ENCODE peak calls at places on chromosomes 5 and 9, in ten cellular contexts. U is left ventricle myocardium inferior, D is IMR-90, K is ovary, I is cardiac fibroblast, H is A549, W is GM23338, P is choroid plexus epithelial cell, Q is HCT116, G is GM12864. B is an unnamed sample.

GRCh38 chr5:132456553-132457361 is 33.8 kb downstream of the IRF1 start:
- DNase-seq in U (peak), D (no peak), K (no peak), I (peak), H (no peak), W (no peak), P (peak), Q (no peak), G (peak), B (peak)

GRCh38 chr5:15009420-15009819 is 137.8 kb upstream of the ANKH start:
- DNase-seq in U (no peak), D (peak), K (no peak), I (peak), H (peak), W (no peak), P (peak), Q (peak), G (no peak), B (no peak)

GRCh38 chr9:135370411-135371375 is 108.9 kb upstream of the PPP1R26 start:
- DNase-seq in U (no peak), D (no peak), K (no peak), I (no peak), H (no peak), W (no peak), P (no peak), Q (no peak), G (no peak), B (no peak)

GRCh38 chr5:31993182-31993961 is 180.7 kb downstream of the GOLPH3 start:
- DNase-seq in U (no peak), D (peak), K (no peak), I (peak), H (no peak), W (no peak), P (peak), Q (no peak), G (no peak), B (peak)

GRCh38 chr5:16812911-16813310 is 123.2 kb downstream of the MYO10 start:
- DNase-seq in U (no peak), D (peak), K (peak), I (peak), H (peak), W (peak), P (peak), Q (no peak), G (no peak), B (no peak)

GRCh38 chr5:113053614-113054013 is 77.0 kb downstream of the DCP2 start:
- DNase-seq in U (no peak), D (peak), K (peak), I (peak), H (no peak), W (no peak), P (peak), Q (no peak), G (no peak), B (no peak)

GRCh38 chr5:58022055-58022454 is 437.8 kb downstream of the PLK2 start:
- DNase-seq in U (no peak), D (peak), K (peak), I (peak), H (peak), W (no peak), P (peak), Q (no peak), G (no peak), B (no peak)

GRCh38 chr5:129807162-129807814 is 59.4 kb downstream of the MINAR2 start:
- DNase-seq in U (no peak), D (no peak), K (no peak), I (no peak), H (no peak), W (no peak), P (no peak), Q (no peak), G (no peak), B (no peak)

GRCh38 chr5:172147857-172148256 is 40.2 kb downstream of the STK10 start:
- DNase-seq in U (no peak), D (no peak), K (no peak), I (no peak), H (no peak), W (no peak), P (no peak), Q (no peak), G (no peak), B (no peak)

GRCh38 chr5:154358410-154359221 is 87.2 kb upstream of the SAP30L start:
- DNase-seq in U (no peak), D (no peak), K (peak), I (peak), H (no peak), W (no peak), P (no peak), Q (no peak), G (no peak), B (no peak)

GRCh38 chr5:175444060-175444904 is at the start of gene DRD1:
- DNase-seq in U (no peak), D (peak), K (no peak), I (peak), H (peak), W (peak), P (peak), Q (no peak), G (no peak), B (peak)

GRCh38 chr9:113221800-113222481 is 597 bp downstream of the SLC31A1 start:
- DNase-seq in U (no peak), D (no peak), K (no peak), I (no peak), H (no peak), W (no peak), P (no peak), Q (no peak), G (no peak), B (peak)

GRCh38 chr5:154191467-154192261 is 1.1 kb downstream of the GALNT10 start:
- DNase-seq in U (no peak), D (peak), K (peak), I (peak), H (no peak), W (no peak), P (peak), Q (no peak), G (no peak), B (no peak)

GRCh38 chr5:53418844-53419243 is 61.6 kb upstream of the FST start:
- DNase-seq in U (no peak), D (peak), K (no peak), I (peak), H (peak), W (no peak), P (peak), Q (no peak), G (no peak), B (no peak)

GRCh38 chr5:135578685-135579341 is at the start of gene CXCL14:
- DNase-seq in U (no peak), D (peak), K (no peak), I (peak), H (no peak), W (peak), P (peak), Q (no peak), G (no peak), B (no peak)

GRCh38 chr5:3180610-3181009 is 415.0 kb upstream of the IRX1 start:
- DNase-seq in U (no peak), D (no peak), K (no peak), I (no peak), H (no peak), W (peak), P (no peak), Q (no peak), G (no peak), B (no peak)

GRCh38 chr9:125361837-125362531 is 100.4 kb downstream of the GAPVD1 start:
- DNase-seq in U (no peak), D (peak), K (no peak), I (peak), H (peak), W (peak), P (peak), Q (peak), G (no peak), B (peak)

GRCh38 chr5:132427285-132428146 is 58.0 kb downstream of the SLC22A5 start:
- DNase-seq in U (peak), D (no peak), K (peak), I (no peak), H (no peak), W (no peak), P (no peak), Q (no peak), G (peak), B (peak)

GRCh38 chr9:125521462-125522327 is 185.3 kb downstream of the MAPKAP1 start:
- DNase-seq in U (no peak), D (peak), K (no peak), I (peak), H (peak), W (no peak), P (peak), Q (peak), G (no peak), B (peak)

GRCh38 chr9:33676746-33677505 is 118.4 kb upstream of the PRSS3 start:
- DNase-seq in U (peak), D (peak), K (no peak), I (peak), H (peak), W (peak), P (no peak), Q (no peak), G (no peak), B (no peak)

GRCh38 chr9:136858844-136859757 is 7.0 kb downstream of the MAMDC4 start:
- DNase-seq in U (peak), D (peak), K (peak), I (peak), H (peak), W (no peak), P (no peak), Q (no peak), G (no peak), B (no peak)

GRCh38 chr5:43245724-43246385 is 53.8 kb downstream of the NIM1K start:
- DNase-seq in U (no peak), D (no peak), K (no peak), I (no peak), H (no peak), W (no peak), P (no peak), Q (no peak), G (no peak), B (peak)

GRCh38 chr5:4659836-4660235 is 480.3 kb upstream of the ADAMTS16 start:
- DNase-seq in U (no peak), D (no peak), K (no peak), I (no peak), H (no peak), W (no peak), P (no peak), Q (no peak), G (no peak), B (no peak)
- H3K4me3 ChIP-seq in U (no peak), D (no peak), K (no peak), I (no peak), H (no peak), W (no peak), P (no peak), Q (no peak), G (no peak), B (no peak)

GRCh38 chr5:86757824-86758223 is 140.1 kb downstream of the COX7C start:
- DNase-seq in U (no peak), D (peak), K (no peak), I (peak), H (no peak), W (no peak), P (no peak), Q (peak), G (no peak), B (no peak)

DNA sequence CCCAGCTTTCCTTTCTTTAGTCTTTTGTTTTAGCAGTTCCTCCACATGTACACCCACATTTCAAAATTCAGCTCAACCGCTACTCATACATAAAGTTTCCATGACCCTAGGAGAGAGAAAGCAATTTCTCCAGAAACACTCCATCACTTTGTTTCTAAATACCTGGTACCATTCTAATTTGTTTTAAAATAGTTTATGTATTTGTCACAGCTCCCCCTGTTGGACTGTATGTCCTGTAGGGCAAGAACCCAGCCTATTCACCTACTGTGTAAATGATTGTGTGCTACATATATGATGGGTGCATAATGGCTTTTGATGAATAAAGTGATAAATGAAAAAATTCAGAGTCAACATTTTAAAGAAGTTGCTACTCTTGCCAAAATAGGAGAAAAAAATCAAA is 139.1 kb downstream of the COX7C start:
- DNase-seq in U (no peak), D (no peak), K (no peak), I (no peak), H (no peak), W (peak), P (no peak), Q (no peak), G (no peak), B (no peak)
- TF ChIP-seq CTCF in U (no peak), D (no peak), K (no peak), I (no peak), H (no peak), W (peak), P (no peak), Q (peak), G (peak), B (no peak)

GRCh38 chr5:181027452-181028031 is 12.5 kb upstream of the BTNL9 start:
- DNase-seq in U (no peak), D (no peak), K (no peak), I (no peak), H (no peak), W (no peak), P (no peak), Q (no peak), G (no peak), B (no peak)

GRCh38 chr5:181024245-181025029 is 15.6 kb upstream of the BTNL9 start:
- DNase-seq in U (no peak), D (no peak), K (no peak), I (no peak), H (no peak), W (no peak), P (no peak), Q (no peak), G (no peak), B (no peak)

GRCh38 chr5:181031716-181032115 is 8.3 kb upstream of the BTNL9 start:
- DNase-seq in U (no peak), D (no peak), K (no peak), I (no peak), H (no peak), W (no peak), P (no peak), Q (no peak), G (no peak), B (no peak)

DNA sequence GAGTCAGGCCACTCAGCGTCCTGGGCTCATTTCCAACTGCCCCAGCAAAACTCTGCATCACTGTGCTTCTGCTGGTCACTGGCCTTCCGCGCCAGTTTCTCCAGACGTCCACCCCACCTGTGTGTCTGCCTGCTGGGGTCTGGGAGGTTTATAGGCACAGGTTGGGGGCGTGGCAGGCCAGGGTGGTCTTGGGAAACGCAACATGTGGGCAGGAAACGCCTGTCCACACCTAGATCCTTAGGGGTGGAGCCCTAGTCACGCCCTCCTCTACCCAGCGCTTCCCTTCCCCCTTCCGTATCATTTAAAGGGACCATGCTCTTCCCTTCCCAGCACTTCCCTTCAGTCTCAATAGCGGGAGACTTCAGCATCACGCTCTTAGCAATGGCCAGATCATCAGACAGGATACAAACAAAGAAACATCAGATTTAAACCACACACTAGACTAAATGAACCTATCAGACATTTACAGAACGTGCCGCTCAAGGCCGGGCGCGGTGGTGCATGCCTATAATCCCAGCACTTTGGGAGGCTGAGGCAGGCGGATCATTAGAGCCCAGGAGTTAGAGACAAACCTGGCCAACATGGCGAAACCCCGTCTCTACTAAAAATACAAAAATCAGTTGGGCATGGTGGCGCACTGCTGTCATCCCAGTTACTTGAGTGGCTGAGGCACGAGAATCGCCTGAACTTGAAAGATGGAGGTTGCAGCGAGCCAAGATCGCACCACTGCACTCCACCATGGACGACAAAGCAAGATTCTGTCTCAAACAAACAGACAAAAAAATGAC is 11.8 kb upstream of the BTNL9 start:
- DNase-seq in U (no peak), D (no peak), K (no peak), I (no peak), H (peak), W (peak), P (no peak), Q (peak), G (no peak), B (no peak)
- H3K4me3 ChIP-seq in U (no peak), D (no peak), K (no peak), I (no peak), H (peak), W (peak), P (no peak), Q (peak), G (no peak), B (no peak)

DNA sequence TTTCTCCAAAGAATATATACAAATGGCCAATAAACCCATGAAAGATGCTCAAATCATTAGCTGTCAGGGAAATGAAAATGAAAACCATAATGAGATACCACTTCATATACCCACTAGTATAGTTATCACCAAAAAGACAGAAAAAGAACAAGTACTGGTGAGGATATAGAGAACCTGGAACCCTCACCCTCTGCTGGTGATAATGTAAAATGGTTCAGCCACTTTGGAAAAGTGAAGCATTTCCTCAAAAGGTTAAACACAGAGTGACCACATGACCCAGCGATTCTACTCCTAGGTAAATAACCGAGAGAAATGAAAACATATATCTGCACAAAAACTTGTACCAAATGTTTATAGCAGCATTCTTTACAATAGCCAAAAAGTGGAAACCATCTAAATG is 72.0 kb downstream of the HSD17B3 start:
- DNase-seq in U (no peak), D (no peak), K (no peak), I (no peak), H (no peak), W (peak), P (no peak), Q (no peak), G (no peak), B (no peak)
- TF ChIP-seq CTCF in U (no peak), D (peak), K (no peak), I (peak), H (no peak), W (peak), P (no peak), Q (peak), G (no peak), B (no peak)

GRCh38 chr5:33852327-33852726 is 39.5 kb downstream of the ADAMTS12 start:
- DNase-seq in U (no peak), D (no peak), K (no peak), I (peak), H (no peak), W (no peak), P (peak), Q (no peak), G (no peak), B (no peak)
- H3K4me3 ChIP-seq in U (peak), D (no peak), K (no peak), I (no peak), H (no peak), W (no peak), P (no peak), Q (no peak), G (no peak), B (no peak)

DNA sequence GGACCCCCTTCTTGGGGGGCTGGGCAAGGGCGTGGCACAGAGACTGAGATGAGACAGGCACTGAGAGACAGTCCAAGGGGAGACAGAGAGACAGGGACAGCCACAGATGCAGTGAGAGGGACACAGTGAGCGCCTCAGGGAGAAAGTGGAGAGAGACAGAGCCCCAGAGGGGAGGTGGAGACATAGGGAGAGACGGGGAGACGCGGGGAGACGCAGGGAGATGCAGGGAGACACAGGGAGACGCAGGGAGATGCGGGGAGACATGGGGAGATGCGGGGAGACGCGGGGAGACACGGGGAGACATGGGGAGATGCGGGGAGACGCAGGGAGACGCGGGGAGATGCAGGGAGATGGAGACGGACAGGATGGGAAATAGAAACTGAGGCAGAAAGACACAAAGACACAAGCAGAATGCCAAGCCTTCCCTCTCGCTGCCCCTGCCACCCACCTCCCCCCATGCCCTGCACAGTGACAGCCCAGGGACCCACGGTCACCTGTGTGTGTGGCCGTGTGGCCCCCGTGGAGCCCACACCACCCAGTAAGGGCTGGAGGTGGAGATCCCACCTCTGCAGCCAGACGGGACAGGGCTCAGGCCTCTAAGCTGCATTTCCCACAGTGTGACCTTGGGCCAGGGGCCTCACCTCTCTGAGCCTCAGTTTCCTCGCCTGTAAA is 8.8 kb downstream of the FIBCD1 start:
- DNase-seq in U (no peak), D (no peak), K (no peak), I (no peak), H (no peak), W (no peak), P (no peak), Q (no peak), G (no peak), B (no peak)
- TF ChIP-seq CTCF in U (no peak), D (no peak), K (no peak), I (no peak), H (no peak), W (no peak), P (no peak), Q (no peak), G (no peak), B (no peak)

DNA sequence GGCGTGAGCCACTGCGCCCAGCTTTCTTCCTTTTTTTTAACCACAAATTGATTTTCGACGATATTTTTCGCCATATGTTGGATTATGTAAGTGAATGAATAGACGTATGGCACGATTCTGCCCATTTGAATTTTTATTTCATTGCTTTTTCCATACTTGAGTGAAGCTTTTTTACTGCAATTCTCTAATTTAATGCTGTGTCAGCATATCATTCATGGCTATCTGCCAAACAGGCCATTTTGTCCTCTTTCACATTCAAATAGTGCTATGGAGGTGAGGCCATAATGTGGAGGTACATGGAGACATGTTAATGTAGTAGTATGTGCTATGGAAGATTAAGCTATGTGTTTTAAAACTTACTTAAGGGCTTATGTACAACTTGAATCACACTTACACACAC is 152.1 kb upstream of the TUSC1 start:
- DNase-seq in U (no peak), D (no peak), K (no peak), I (no peak), H (no peak), W (no peak), P (no peak), Q (no peak), G (no peak), B (no peak)
- H3K4me3 ChIP-seq in U (no peak), D (no peak), K (no peak), I (no peak), H (no peak), W (no peak), P (no peak), Q (no peak), G (no peak), B (no peak)

DNA sequence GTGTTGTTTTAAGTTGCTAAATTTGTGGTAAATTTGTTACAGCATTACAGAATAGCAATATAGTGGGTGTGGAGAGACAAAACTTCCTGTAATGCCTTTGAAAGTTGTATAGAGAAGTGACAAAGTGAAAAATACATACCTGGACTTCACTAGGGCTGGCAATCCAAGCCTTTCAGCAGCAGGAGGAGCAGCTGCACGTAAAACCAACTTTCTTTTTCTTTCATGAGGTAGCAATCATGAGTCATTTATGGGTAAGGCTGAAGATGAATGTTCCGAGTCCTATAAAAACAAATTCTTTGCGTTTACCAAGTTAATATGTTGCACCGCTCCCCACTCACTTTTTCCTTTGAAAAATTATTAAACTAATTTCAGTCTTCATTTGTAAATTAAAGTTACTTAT is 1138.2 kb downstream of the TAF11L14 start:
- DNase-seq in U (no peak), D (no peak), K (no peak), I (no peak), H (peak), W (peak), P (peak), Q (no peak), G (no peak), B (no peak)
- TF ChIP-seq CTCF in U (no peak), D (no peak), K (no peak), I (no peak), H (peak), W (peak), P (peak), Q (no peak), G (peak), B (no peak)

B was measured in GM12865.